ENCODE peak calls at places on chromosomes 7 and 10, in nine cellular contexts. F is Calu3; Q is activated naive CD4-positive, alpha-beta T cell; S is AG10803; U is endodermal cell; I is hepatocyte; D is activated CD4-positive, alpha-beta T cell treated with anti-CD3 and anti-CD28 coated beads, Interleukin-2, amount 50 U/mL, for 1 hour; B is stimulated activated CD4-positive, alpha-beta T cell treated with anti-CD3 and anti-CD28 coated beads, Interleukin-1b, Interleukin-23, amount 100 ng/mL, for 1 hour; W is NCI-H460. Z is an unnamed sample.

GRCh38 chr7:96508371-96508770 is 186.5 kb upstream of the SLC25A13 start:
- DNase-seq in F (no peak), Q (no peak), S (peak; percentile 1), U (no peak), I (no peak), D (no peak), B (no peak), W (no peak), Z (peak; percentile 60)

GRCh38 chr7:44100458-44101303 is 3.5 kb upstream of the AEBP1 start:
- DNase-seq in F (no peak), Q (no peak), S (peak; percentile 95), U (no peak), I (peak; percentile 59), D (no peak), B (no peak), W (no peak), Z (no peak)

GRCh38 chr7:154872811-154873570 is 129.9 kb downstream of the PAXIP1 start:
- DNase-seq in F (no peak), Q (no peak), S (no peak), U (no peak), I (no peak), D (no peak), B (no peak), W (no peak), Z (no peak)

GRCh38 chr10:88693392-88694020 is 12.5 kb upstream of the LIPK start:
- DNase-seq in F (no peak), Q (no peak), S (peak; percentile 8), U (no peak), I (no peak), D (no peak), B (no peak), W (no peak), Z (peak; percentile 39)

GRCh38 chr7:87784424-87784823 is 91.7 kb downstream of the SLC25A40 start:
- DNase-seq in F (no peak), Q (no peak), S (peak; percentile 1), U (no peak), I (no peak), D (no peak), B (no peak), W (no peak), Z (no peak)

GRCh38 chr10:13271552-13272163 is 28.2 kb downstream of the PHYH start:
- DNase-seq in F (peak; percentile 54), Q (peak; percentile 54), S (no peak), U (peak; percentile 95), I (peak; percentile 38), D (peak; percentile 58), B (peak; percentile 14), W (peak; percentile 7), Z (peak; percentile 18)

GRCh38 chr7:96400001-96400400 is 78.1 kb upstream of the SLC25A13 start:
- DNase-seq in F (no peak), Q (no peak), S (no peak), U (no peak), I (no peak), D (no peak), B (no peak), W (no peak), Z (no peak)

GRCh38 chr7:26440993-26441636 is 149.5 kb downstream of the SNX10 start:
- DNase-seq in F (no peak), Q (no peak), S (no peak), U (peak; percentile 67), I (no peak), D (no peak), B (no peak), W (no peak), Z (no peak)

GRCh38 chr10:55740110-55740509 is 620.9 kb downstream of the ZWINT start:
- DNase-seq in F (no peak), Q (no peak), S (no peak), U (no peak), I (no peak), D (no peak), B (no peak), W (peak; percentile 19), Z (no peak)

GRCh38 chr7:129501760-129502707 is at the start of gene SMKR1:
- DNase-seq in F (peak; percentile 69), Q (peak; percentile 92), S (peak; percentile 45), U (peak; percentile 83), I (peak; percentile 76), D (peak; percentile 94), B (peak; percentile 78), W (peak; percentile 69), Z (peak; percentile 92)

GRCh38 chr7:30648744-30649540 is 33.3 kb downstream of the CRHR2 start:
- DNase-seq in F (no peak), Q (no peak), S (no peak), U (no peak), I (no peak), D (no peak), B (no peak), W (no peak), Z (no peak)

GRCh38 chr7:101940151-101940550 is 122.7 kb downstream of the CUX1 start:
- DNase-seq in F (no peak), Q (no peak), S (no peak), U (no peak), I (no peak), D (no peak), B (no peak), W (no peak), Z (no peak)

GRCh38 chr10:88886557-88886956 is 6.5 kb downstream of the STAMBPL1 start:
- DNase-seq in F (no peak), Q (no peak), S (no peak), U (no peak), I (no peak), D (no peak), B (no peak), W (no peak), Z (no peak)

GRCh38 chr7:4237296-4238235 is 444.5 kb upstream of the FOXK1 start:
- DNase-seq in F (no peak), Q (no peak), S (no peak), U (no peak), I (peak; percentile 70), D (no peak), B (no peak), W (no peak), Z (no peak)

GRCh38 chr10:132554991-132555647 is 17.5 kb downstream of the INPP5A start:
- DNase-seq in F (no peak), Q (peak; percentile 57), S (no peak), U (no peak), I (no peak), D (peak; percentile 39), B (no peak), W (no peak), Z (no peak)

Z was measured in T47D.